ENCODE peak calls at places on chromosomes 4 and X, in eight cellular contexts. Y is body of pancreas, L is IMR-90, A is spleen, Z is tibial nerve, W is A549, U is uterus, G is right lobe of liver. D is an unnamed sample. For H3K4me1, the result is how much of the 10 kb centered on the place peaks cover.

GRCh38 chr4:140188975-140189374 is 35.0 kb upstream of the MAML3 start:
- DNase-seq in Y (no peak), L (peak), A (no peak), Z (peak), W (no peak), U (peak), G (no peak), D (peak)

GRCh38 chrX:133926809-133927208 is 58.6 kb downstream of the GPC3 start:
- DNase-seq in Y (no peak), L (no peak), A (no peak), Z (no peak), W (no peak), U (no peak), G (no peak), D (no peak)

GRCh38 chrX:23610491-23610890 is 56.8 kb upstream of the PRDX4 start:
- DNase-seq in Y (no peak), L (peak), A (no peak), Z (no peak), W (no peak), U (no peak), G (no peak), D (no peak)

GRCh38 chrX:79117078-79117477 is 27.4 kb upstream of the GPR174 start:
- DNase-seq in Y (no peak), L (no peak), A (no peak), Z (no peak), W (no peak), U (no peak), G (no peak), D (no peak)

GRCh38 chr4:142044271-142044670 is 407.9 kb downstream of the IL15 start:
- DNase-seq in Y (no peak), L (peak), A (no peak), Z (no peak), W (no peak), U (no peak), G (no peak), D (no peak)

GRCh38 chrX:17377047-17377692 is 2.2 kb downstream of the NHS start:
- DNase-seq in Y (peak), L (peak), A (no peak), Z (peak), W (peak), U (peak), G (no peak), D (peak)

GRCh38 chrX:15468036-15468435 is 25.1 kb downstream of the PIR start:
- DNase-seq in Y (peak), L (peak), A (no peak), Z (peak), W (no peak), U (peak), G (no peak), D (peak)

GRCh38 chr4:25065901-25066610 is 35.3 kb upstream of the LGI2 start:
- DNase-seq in Y (no peak), L (no peak), A (no peak), Z (no peak), W (no peak), U (no peak), G (no peak), D (no peak)

GRCh38 chr4:65083076-65083475 is 587.2 kb downstream of the EPHA5 start:
- DNase-seq in Y (no peak), L (no peak), A (no peak), Z (no peak), W (no peak), U (no peak), G (no peak), D (no peak)

GRCh38 chrX:1435241-1435900 is 17.3 kb downstream of the ASMTL start:
- DNase-seq in Y (no peak), L (no peak), A (peak), Z (no peak), W (no peak), U (no peak), G (no peak), D (no peak)

GRCh38 chrX:52933976-52934703 is 24.2 kb downstream of the FAM156A start:
- DNase-seq in Y (no peak), L (no peak), A (no peak), Z (no peak), W (no peak), U (no peak), G (no peak), D (no peak)

GRCh38 chrX:103687696-103688191 is 1.2 kb upstream of the MORF4L2 start:
- DNase-seq in Y (peak), L (peak), A (no peak), Z (peak), W (peak), U (peak), G (peak), D (peak)

GRCh38 chrX:69493193-69493592 is 10.9 kb upstream of the NALF2 start:
- DNase-seq in Y (peak), L (no peak), A (no peak), Z (peak), W (peak), U (no peak), G (peak), D (no peak)

GRCh38 chr4:1590244-1590643 is 93.9 kb downstream of the FAM53A start:
- DNase-seq in Y (no peak), L (no peak), A (peak), Z (no peak), W (no peak), U (no peak), G (no peak), D (no peak)

GRCh38 chrX:386239-386767 is 404 bp downstream of the PPP2R3B start:
- DNase-seq in Y (peak), L (no peak), A (peak), Z (no peak), W (no peak), U (no peak), G (no peak), D (no peak)

GRCh38 chr4:52172166-52172565 is 121.1 kb downstream of the SPATA18 start:
- DNase-seq in Y (no peak), L (no peak), A (no peak), Z (no peak), W (no peak), U (no peak), G (no peak), D (peak)

DNA sequence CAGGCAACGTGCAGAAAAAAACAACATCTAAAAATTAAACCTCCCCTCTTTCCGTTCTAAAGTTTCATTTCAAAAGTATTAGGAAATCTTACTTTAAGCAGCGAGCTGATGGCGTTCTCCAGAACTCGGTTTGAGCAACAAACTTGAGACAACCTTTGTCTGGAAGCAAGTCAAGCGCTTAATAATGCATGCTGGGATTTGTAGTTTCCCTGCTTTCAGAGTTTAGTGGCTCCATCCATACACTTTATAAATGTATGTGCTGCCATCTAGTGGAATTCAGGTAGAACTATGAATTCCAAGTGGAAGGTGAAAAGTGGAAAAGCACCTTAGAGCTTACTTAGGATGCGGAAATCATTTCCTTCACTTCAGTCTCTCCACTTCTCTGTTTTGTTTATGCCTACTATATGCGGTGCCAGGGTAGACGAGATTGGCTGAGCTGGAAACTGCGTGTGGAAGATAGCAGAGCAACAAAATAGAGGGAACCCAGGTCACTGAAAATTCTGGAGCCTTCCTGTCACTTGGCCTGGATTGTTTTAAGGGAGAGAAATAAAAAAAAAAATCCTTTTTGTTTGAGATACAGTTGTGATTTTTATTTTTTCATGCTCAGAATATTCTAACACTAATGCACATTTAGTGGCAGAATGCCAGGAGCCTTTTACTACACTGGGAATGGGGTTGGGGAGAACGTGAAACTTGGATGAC is at the start of gene BDH2:
- DNase-seq in Y (peak), L (peak), A (no peak), Z (peak), W (peak), U (peak), G (peak), D (peak)
- TF ChIP-seq POLR2A in Y (no peak), L (no peak), A (no peak), Z (peak), W (no peak), U (peak), G (no peak), D (peak)

GRCh38 chr4:15712214-15712613 is 9.3 kb downstream of the BST1 start:
- DNase-seq in Y (no peak), L (no peak), A (no peak), Z (no peak), W (no peak), U (no peak), G (no peak), D (no peak)

GRCh38 chr4:15714616-15715015 is 11.8 kb downstream of the BST1 start:
- DNase-seq in Y (no peak), L (peak), A (no peak), Z (no peak), W (no peak), U (no peak), G (no peak), D (no peak)

GRCh38 chr4:15707363-15707715 is 4.5 kb downstream of the BST1 start:
- DNase-seq in Y (no peak), L (no peak), A (no peak), Z (no peak), W (no peak), U (no peak), G (no peak), D (no peak)

GRCh38 chr4:15714141-15714540 is 11.3 kb downstream of the BST1 start:
- DNase-seq in Y (no peak), L (no peak), A (no peak), Z (no peak), W (no peak), U (no peak), G (no peak), D (no peak)

GRCh38 chr4:15711762-15712161 is 8.9 kb downstream of the BST1 start:
- DNase-seq in Y (no peak), L (no peak), A (no peak), Z (no peak), W (no peak), U (no peak), G (no peak), D (no peak)
- TF ChIP-seq CTCF in Y (no peak), L (no peak), A (no peak), Z (no peak), W (no peak), U (no peak), G (no peak), D (no peak)

GRCh38 chr4:26323807-26324206 is 3.0 kb downstream of the RBPJ start:
- DNase-seq in Y (no peak), L (peak), A (no peak), Z (no peak), W (no peak), U (no peak), G (no peak), D (no peak)

GRCh38 chr4:26325191-26325590 is 4.4 kb downstream of the RBPJ start:
- DNase-seq in Y (no peak), L (peak), A (no peak), Z (no peak), W (no peak), U (no peak), G (no peak), D (no peak)

GRCh38 chr4:26330186-26330787 is 9.5 kb downstream of the RBPJ start:
- DNase-seq in Y (no peak), L (peak), A (no peak), Z (peak), W (peak), U (no peak), G (no peak), D (no peak)

GRCh38 chr4:26330946-26331345 is 10.1 kb downstream of the RBPJ start:
- DNase-seq in Y (no peak), L (no peak), A (no peak), Z (no peak), W (no peak), U (no peak), G (no peak), D (no peak)

DNA sequence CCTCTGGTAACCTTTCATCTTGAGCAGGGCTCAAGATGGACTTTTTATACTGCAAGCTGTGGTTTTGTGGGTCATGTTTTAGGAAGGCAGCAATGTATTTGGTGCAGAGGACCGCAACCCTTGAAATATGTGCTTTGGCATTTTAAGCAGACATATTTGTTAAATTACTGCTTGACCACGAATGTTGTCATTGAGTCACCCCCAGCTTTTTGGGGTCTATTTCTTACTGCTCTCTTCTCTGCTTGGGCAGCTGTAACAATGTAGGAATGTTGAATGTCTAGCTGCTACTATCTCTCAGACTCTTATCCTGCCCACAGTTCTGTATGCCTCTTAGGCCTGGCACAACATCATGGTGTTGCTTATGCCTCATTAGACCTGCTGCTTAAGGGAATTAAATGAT is 6.0 kb downstream of the RBPJ start:
- DNase-seq in Y (no peak), L (peak), A (no peak), Z (no peak), W (no peak), U (no peak), G (no peak), D (no peak)
- H3K4me1 ChIP-seq in Y (half or more), L (under half), A (under half), Z (under half), W (under half), U (under half), G (under half), D (under half)

DNA sequence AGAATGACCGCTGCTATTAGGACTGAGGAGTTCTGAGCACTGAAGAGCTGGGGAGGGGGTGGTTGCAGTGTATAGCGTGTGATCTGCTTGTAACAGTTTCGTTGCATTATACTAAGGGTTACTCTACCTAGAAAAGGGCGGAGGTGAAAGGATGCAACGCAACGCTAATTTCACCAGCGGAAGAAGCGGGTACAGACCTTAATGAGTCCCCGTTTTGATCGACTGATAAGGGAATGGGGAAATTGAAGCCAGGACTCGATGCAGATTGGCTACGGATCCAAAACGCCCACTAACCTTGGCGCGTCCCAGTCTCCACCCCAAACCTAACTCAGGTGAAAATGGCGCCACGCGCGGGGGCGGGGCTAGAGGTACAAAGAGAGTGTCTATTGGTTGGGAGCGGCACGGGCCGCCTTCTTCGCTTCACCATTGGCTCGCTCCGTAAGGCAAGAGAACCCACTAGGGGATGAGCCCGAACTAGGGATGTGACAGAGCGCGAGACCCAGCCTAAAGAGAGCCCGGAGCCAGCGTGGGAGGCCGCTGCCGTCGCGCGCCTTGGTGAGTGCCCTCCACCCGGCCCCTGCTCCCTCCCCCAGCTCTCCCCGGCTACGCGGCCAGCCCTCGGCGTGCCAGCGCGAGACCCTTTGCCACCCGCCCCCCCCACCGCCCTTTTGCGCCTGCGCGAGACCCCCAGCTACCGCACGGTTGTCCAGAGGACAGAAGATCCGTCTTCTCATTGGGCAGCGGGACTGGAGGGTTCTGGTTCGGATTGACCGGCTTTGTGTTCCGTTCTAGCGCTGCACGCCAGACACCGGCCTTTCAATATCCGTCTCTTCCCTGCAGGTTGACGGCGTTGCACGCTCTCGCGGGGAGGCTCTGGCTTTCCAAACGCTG is at the start of gene EBP:
- DNase-seq in Y (peak), L (peak), A (peak), Z (peak), W (peak), U (peak), G (peak), D (peak)
- TF ChIP-seq POLR2A in Y (peak), L (peak), A (peak), Z (no peak), W (peak), U (peak), G (peak), D (no peak)

DNA sequence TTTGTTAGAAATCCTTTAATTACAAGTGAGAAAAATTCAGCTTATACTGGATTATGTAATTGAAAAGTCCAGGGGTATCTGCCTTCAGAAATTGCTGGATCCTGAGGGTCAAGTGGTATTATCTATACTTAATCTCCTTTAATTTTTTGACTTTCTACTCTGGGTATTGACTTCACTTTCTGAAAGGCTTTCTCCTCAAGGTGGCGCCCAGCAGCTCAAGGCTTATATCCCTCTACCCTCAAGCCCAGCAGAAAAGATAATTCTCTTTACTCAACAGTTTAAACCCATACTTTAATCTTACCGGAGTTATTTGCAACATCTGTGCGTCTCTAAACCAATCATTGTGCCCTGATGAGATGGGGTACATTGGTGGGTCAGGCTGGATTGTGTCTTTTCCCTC is 129.5 kb downstream of the LARP7 start:
- DNase-seq in Y (no peak), L (peak), A (no peak), Z (peak), W (no peak), U (no peak), G (no peak), D (peak)
- TF ChIP-seq CTCF in Y (no peak), L (peak), A (no peak), Z (peak), W (peak), U (peak), G (no peak), D (peak)

GRCh38 chr4:42640613-42641012 is 16.3 kb downstream of the ATP8A1 start:
- DNase-seq in Y (no peak), L (no peak), A (no peak), Z (no peak), W (no peak), U (no peak), G (no peak), D (no peak)

GRCh38 chr4:42643685-42644084 is 13.2 kb downstream of the ATP8A1 start:
- DNase-seq in Y (no peak), L (no peak), A (no peak), Z (no peak), W (no peak), U (no peak), G (no peak), D (peak)

GRCh38 chr4:42641155-42641554 is 15.8 kb downstream of the ATP8A1 start:
- DNase-seq in Y (no peak), L (no peak), A (no peak), Z (no peak), W (no peak), U (no peak), G (no peak), D (no peak)

GRCh38 chr4:42641696-42642095 is 15.2 kb downstream of the ATP8A1 start:
- DNase-seq in Y (no peak), L (no peak), A (no peak), Z (no peak), W (no peak), U (no peak), G (no peak), D (no peak)

GRCh38 chr4:42642136-42642797 is 14.6 kb downstream of the ATP8A1 start:
- DNase-seq in Y (no peak), L (no peak), A (no peak), Z (no peak), W (no peak), U (no peak), G (no peak), D (no peak)
- H3K4me1 ChIP-seq in Y (under half), L (under half), A (under half), Z (under half), W (under half), U (under half), G (under half), D (under half)

GRCh38 chr4:174283507-174284180 is at the start of the genes CEP44 and FBXO8:
- DNase-seq in Y (peak), L (peak), A (peak), Z (peak), W (peak), U (peak), G (peak), D (peak)
- TF ChIP-seq POLR2A in Y (no peak), L (peak), A (no peak), Z (no peak), W (no peak), U (no peak), G (no peak), D (peak)

DNA sequence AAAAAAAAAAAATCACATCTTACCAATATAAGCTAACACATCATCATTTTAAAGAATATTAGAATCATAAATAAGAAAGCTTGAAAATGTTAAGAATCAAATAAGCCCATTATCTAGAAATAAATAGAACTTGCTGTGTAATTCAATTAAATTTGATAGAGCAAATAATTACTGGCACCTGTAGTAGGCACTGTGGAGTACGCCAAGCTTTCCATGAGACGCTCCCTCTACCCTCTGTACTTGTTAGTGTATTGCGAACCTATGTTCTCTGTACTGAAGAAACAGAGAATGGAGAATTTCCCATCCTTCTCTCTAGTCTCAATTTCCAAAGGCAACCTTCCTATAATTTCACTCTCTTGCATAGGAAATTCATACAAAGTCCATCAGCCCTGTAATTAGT is 61.7 kb upstream of the HAND2 start:
- DNase-seq in Y (no peak), L (no peak), A (no peak), Z (no peak), W (no peak), U (no peak), G (no peak), D (no peak)
- TF ChIP-seq CTCF in Y (no peak), L (no peak), A (no peak), Z (no peak), W (no peak), U (no peak), G (no peak), D (no peak)

D was measured in adrenal gland.